ENCODE peak calls at places on chromosomes 1 and 21, in four cellular contexts. One of them, this sample, is unnamed.

GRCh38 chr1:49060766-49061165 is 284.1 kb upstream of the BEND5 start:
- DNase-seq in HepG2: no peak
- DNase-seq in K562: no peak
- DNase-seq in GM12878: no peak
- DNase-seq in this sample: no peak

GRCh38 chr1:227131193-227131592 is 187.1 kb downstream of the CDC42BPA start:
- DNase-seq in HepG2: peak
- DNase-seq in K562: no peak
- DNase-seq in GM12878: no peak
- DNase-seq in this sample: peak

GRCh38 chr21:36385909-36386642 is 884 bp downstream of the CHAF1B start:
- DNase-seq in HepG2: no peak
- DNase-seq in K562: no peak
- DNase-seq in GM12878: no peak
- DNase-seq in this sample: peak

GRCh38 chr1:102183711-102184110 is 187.0 kb upstream of the OLFM3 start:
- DNase-seq in HepG2: no peak
- DNase-seq in K562: no peak
- DNase-seq in GM12878: no peak
- DNase-seq in this sample: no peak

GRCh38 chr1:1024421-1025415 is 4.8 kb downstream of the AGRN start:
- DNase-seq in HepG2: peak
- DNase-seq in K562: no peak
- DNase-seq in GM12878: no peak
- DNase-seq in this sample: peak

GRCh38 chr1:96973605-96974004 is 252.0 kb downstream of the PTBP2 start:
- DNase-seq in HepG2: no peak
- DNase-seq in K562: no peak
- DNase-seq in GM12878: no peak
- DNase-seq in this sample: no peak

GRCh38 chr1:79198841-79199240 is 192.3 kb upstream of the ADGRL4 start:
- DNase-seq in HepG2: no peak
- DNase-seq in K562: no peak
- DNase-seq in GM12878: no peak
- DNase-seq in this sample: no peak

GRCh38 chr1:39570477-39571177 is 6.0 kb downstream of the PABPC4 start:
- DNase-seq in HepG2: no peak
- DNase-seq in K562: no peak
- DNase-seq in GM12878: no peak
- DNase-seq in this sample: no peak

GRCh38 chr1:73948021-73948420 is 250.0 kb downstream of the LRRIQ3 start:
- DNase-seq in HepG2: no peak
- DNase-seq in K562: no peak
- DNase-seq in GM12878: no peak
- DNase-seq in this sample: no peak

GRCh38 chr1:116502915-116503314 is 67.9 kb downstream of the CD58 start:
- DNase-seq in HepG2: no peak
- DNase-seq in K562: no peak
- DNase-seq in GM12878: no peak
- DNase-seq in this sample: no peak

GRCh38 chr1:223129229-223129851 is 13.7 kb downstream of the TLR5 start:
- DNase-seq in HepG2: peak
- DNase-seq in K562: peak
- DNase-seq in GM12878: no peak
- DNase-seq in this sample: peak

GRCh38 chr1:94924967-94925366 is 1.9 kb downstream of the CNN3 start:
- DNase-seq in HepG2: no peak
- DNase-seq in K562: no peak
- DNase-seq in GM12878: no peak
- DNase-seq in this sample: no peak

GRCh38 chr1:233151850-233152249 is 143.7 kb downstream of the PCNX2 start:
- DNase-seq in HepG2: no peak
- DNase-seq in K562: no peak
- DNase-seq in GM12878: no peak
- DNase-seq in this sample: no peak

GRCh38 chr1:97630968-97631367 is 289.9 kb downstream of the DPYD start:
- DNase-seq in HepG2: no peak
- DNase-seq in K562: no peak
- DNase-seq in GM12878: no peak
- DNase-seq in this sample: no peak

GRCh38 chr1:211511030-211511429 is 19.1 kb upstream of the RD3 start:
- DNase-seq in HepG2: no peak
- DNase-seq in K562: no peak
- DNase-seq in GM12878: no peak
- DNase-seq in this sample: no peak

GRCh38 chr1:211515090-211516023 is 23.4 kb upstream of the RD3 start:
- DNase-seq in HepG2: peak
- DNase-seq in K562: peak
- DNase-seq in GM12878: no peak
- DNase-seq in this sample: peak

GRCh38 chr1:211511947-211512346 is 20.0 kb upstream of the RD3 start:
- DNase-seq in HepG2: no peak
- DNase-seq in K562: no peak
- DNase-seq in GM12878: no peak
- DNase-seq in this sample: no peak

GRCh38 chr1:211517006-211517405 is 25.0 kb upstream of the RD3 start:
- DNase-seq in HepG2: peak
- DNase-seq in K562: no peak
- DNase-seq in GM12878: no peak
- DNase-seq in this sample: peak

DNA sequence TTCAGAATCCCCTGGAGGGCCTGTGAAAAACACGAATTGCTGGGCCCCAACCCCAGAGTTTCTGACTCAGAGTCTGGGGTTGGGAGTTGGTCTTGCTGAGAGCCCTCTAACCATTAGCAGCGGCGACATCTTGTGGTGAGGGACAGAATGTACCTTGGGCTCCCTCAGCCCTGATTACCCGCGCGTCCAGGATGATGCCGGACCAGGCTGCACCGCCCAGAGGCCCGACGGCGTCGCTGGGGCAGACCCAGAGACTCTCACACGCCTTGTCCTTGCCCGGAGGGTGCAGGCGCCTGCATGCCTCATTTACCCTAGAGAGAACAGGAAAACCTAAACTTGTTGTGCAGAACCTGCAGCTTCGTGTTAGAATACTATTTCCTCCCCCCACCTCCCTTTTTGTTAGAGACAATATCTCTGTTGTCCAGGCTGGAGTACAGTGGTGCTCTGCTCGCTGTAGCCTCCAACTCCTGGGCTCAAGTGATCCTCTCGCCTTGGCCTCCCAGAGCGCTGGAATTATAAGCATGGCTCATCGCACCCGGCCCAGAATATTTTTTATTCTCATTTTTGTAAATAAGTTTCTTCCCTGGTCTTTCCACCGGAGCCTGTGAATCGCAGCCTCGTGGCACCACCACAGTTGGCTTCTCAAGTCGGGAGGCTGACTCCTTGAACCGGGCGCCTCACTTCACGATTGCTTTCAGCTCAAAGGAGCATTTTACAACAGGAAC is 22.2 kb upstream of the RD3 start:
- DNase-seq in HepG2: peak
- DNase-seq in K562: peak
- DNase-seq in GM12878: no peak
- DNase-seq in this sample: peak
- TF ChIP-seq CREB1 in HepG2: no peak
- TF ChIP-seq CREB1 in K562: peak
- TF ChIP-seq CREB1 in GM12878: no peak
- TF ChIP-seq CREB1 in this sample: peak

GRCh38 chr1:180046674-180047073 is 92.1 kb downstream of the CEP350 start:
- DNase-seq in HepG2: no peak
- DNase-seq in K562: no peak
- DNase-seq in GM12878: no peak
- DNase-seq in this sample: no peak

GRCh38 chr1:180041587-180041986 is 87.0 kb downstream of the CEP350 start:
- DNase-seq in HepG2: no peak
- DNase-seq in K562: no peak
- DNase-seq in GM12878: no peak
- DNase-seq in this sample: no peak

GRCh38 chr1:180043785-180044184 is 89.2 kb downstream of the CEP350 start:
- DNase-seq in HepG2: no peak
- DNase-seq in K562: no peak
- DNase-seq in GM12878: no peak
- DNase-seq in this sample: no peak

GRCh38 chr1:180040034-180040433 is 85.4 kb downstream of the CEP350 start:
- DNase-seq in HepG2: no peak
- DNase-seq in K562: no peak
- DNase-seq in GM12878: no peak
- DNase-seq in this sample: no peak

GRCh38 chr1:180042994-180043622 is 88.5 kb downstream of the CEP350 start:
- DNase-seq in HepG2: no peak
- DNase-seq in K562: no peak
- DNase-seq in GM12878: no peak
- DNase-seq in this sample: no peak
- TF ChIP-seq JUNB in HepG2: no peak
- TF ChIP-seq JUNB in K562: no peak
- TF ChIP-seq JUNB in GM12878: no peak
- TF ChIP-seq JUNB in this sample: no peak

GRCh38 chr1:231493421-231494185 is 34.9 kb upstream of the TSNAX start:
- DNase-seq in HepG2: no peak
- DNase-seq in K562: no peak
- DNase-seq in GM12878: peak
- DNase-seq in this sample: no peak
- TF ChIP-seq CREB1 in HepG2: no peak
- TF ChIP-seq CREB1 in K562: no peak
- TF ChIP-seq CREB1 in GM12878: no peak
- TF ChIP-seq CREB1 in this sample: no peak

DNA sequence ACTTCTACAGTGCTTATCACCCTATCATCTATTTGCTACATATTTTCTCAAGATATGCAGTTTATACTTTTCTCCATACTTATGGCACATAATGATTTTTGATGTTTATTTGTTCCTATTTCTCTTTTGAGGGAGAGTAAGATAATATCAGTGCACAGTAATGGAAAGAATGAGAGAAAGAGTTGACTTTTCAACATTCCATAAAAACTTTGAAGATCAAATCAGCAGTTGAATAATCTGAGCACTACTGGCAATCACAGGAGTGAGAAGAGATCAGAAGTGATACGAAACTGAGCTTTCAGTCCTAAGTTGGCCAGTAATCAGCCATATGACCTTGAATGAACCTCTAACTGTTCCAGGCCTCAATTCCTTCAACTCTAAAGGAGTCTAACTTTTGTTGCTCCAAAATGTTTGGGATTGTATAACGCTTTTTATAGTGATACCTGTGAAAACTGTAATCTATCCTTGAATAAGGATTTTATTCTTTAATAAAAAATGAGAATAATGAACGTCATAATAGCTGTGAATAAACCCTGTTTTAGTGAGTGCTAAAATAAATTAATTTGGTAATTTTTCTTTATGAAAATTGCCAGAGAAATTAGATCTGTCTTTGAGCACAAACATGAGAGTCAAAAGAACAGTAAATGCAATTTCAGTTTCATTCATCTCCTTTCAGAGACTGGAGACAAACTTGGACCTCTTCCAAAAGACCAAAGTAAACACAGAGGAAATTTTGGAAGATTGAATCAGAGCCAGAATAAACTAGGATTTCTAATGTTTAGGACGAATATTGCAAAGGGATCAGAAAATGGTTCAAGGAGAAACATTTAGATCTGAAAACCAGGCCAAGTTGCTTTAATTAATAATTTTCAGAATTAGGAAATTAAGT is 309.9 kb downstream of the ADGRL2 start:
- DNase-seq in HepG2: no peak
- DNase-seq in K562: no peak
- DNase-seq in GM12878: no peak
- DNase-seq in this sample: no peak
- TF ChIP-seq JUNB in HepG2: no peak
- TF ChIP-seq JUNB in K562: no peak
- TF ChIP-seq JUNB in GM12878: no peak
- TF ChIP-seq JUNB in this sample: no peak

GRCh38 chr1:181083842-181084605 is 4.5 kb upstream of the IER5 start:
- DNase-seq in HepG2: peak
- DNase-seq in K562: peak
- DNase-seq in GM12878: no peak
- DNase-seq in this sample: peak
- TF ChIP-seq CREB1 in HepG2: no peak
- TF ChIP-seq CREB1 in K562: no peak
- TF ChIP-seq CREB1 in GM12878: no peak
- TF ChIP-seq CREB1 in this sample: no peak

GRCh38 chr1:219788700-219789099 is 139.7 kb downstream of the SLC30A10 start:
- DNase-seq in HepG2: no peak
- DNase-seq in K562: no peak
- DNase-seq in GM12878: no peak
- DNase-seq in this sample: no peak

GRCh38 chr1:219784660-219785391 is 143.5 kb downstream of the SLC30A10 start:
- DNase-seq in HepG2: no peak
- DNase-seq in K562: no peak
- DNase-seq in GM12878: no peak
- DNase-seq in this sample: no peak

GRCh38 chr1:219791766-219792165 is 136.6 kb downstream of the SLC30A10 start:
- DNase-seq in HepG2: no peak
- DNase-seq in K562: no peak
- DNase-seq in GM12878: no peak
- DNase-seq in this sample: no peak

GRCh38 chr1:219790834-219791615 is 137.3 kb downstream of the SLC30A10 start:
- DNase-seq in HepG2: no peak
- DNase-seq in K562: no peak
- DNase-seq in GM12878: no peak
- DNase-seq in this sample: no peak

GRCh38 chr1:219788091-219788490 is 140.3 kb downstream of the SLC30A10 start:
- DNase-seq in HepG2: no peak
- DNase-seq in K562: no peak
- DNase-seq in GM12878: no peak
- DNase-seq in this sample: no peak
- TF ChIP-seq JUNB in HepG2: no peak
- TF ChIP-seq JUNB in K562: no peak
- TF ChIP-seq JUNB in GM12878: no peak
- TF ChIP-seq JUNB in this sample: no peak

GRCh38 chr1:237736372-237737029 is 154.2 kb downstream of the ZP4 start:
- DNase-seq in HepG2: peak
- DNase-seq in K562: no peak
- DNase-seq in GM12878: no peak
- DNase-seq in this sample: peak
- TF ChIP-seq CREB1 in HepG2: no peak
- TF ChIP-seq CREB1 in K562: no peak
- TF ChIP-seq CREB1 in GM12878: no peak
- TF ChIP-seq CREB1 in this sample: no peak

DNA sequence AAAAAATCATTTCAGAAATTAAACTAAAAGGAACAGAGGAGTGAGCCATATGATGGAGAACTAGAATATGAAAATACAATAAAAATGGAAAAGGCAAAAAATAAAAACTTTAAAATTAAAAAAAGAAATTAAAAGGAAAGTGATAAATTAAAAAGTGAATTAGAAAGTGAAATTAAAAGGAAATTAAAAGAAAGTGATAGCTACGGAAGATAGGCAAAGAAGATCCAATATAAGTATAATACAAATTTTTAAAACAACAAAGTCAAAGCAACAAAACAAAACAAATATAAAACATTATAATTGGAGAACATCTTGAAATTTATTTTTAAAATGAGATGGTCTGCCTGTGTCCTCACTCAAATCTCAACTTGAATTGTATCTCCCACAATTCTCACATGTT is 165.8 kb downstream of the GPATCH2 start:
- DNase-seq in HepG2: no peak
- DNase-seq in K562: no peak
- DNase-seq in GM12878: no peak
- DNase-seq in this sample: no peak
- TF ChIP-seq JUNB in HepG2: no peak
- TF ChIP-seq JUNB in K562: no peak
- TF ChIP-seq JUNB in GM12878: no peak
- TF ChIP-seq JUNB in this sample: no peak